ENCODE peak calls at places on chromosomes 16 and 17, in nine cellular contexts. One of them, this sample, is unnamed.

GRCh38 chr16:52729731-52730130 is 182.8 kb upstream of the TOX3 start:
- DNase-seq in AG10803: no peak
- DNase-seq in substantia nigra: no peak
- DNase-seq in tibial nerve: no peak
- DNase-seq in activated effector memory CD4-positive, alpha-beta T cell treated with Interleukin-2 at 50 U/mL for 16 hours: no peak
- DNase-seq in tibial artery: no peak
- DNase-seq in pancreas: no peak
- DNase-seq in mesendoderm: peak
- DNase-seq in HS-5: no peak
- DNase-seq in this sample: no peak

GRCh38 chr16:11740567-11740966 is 2.1 kb downstream of the TXNDC11 start:
- DNase-seq in activated effector memory CD4-positive, alpha-beta T cell treated with Interleukin-2 at 50 U/mL for 16 hours: no peak
- DNase-seq in AG10803: no peak
- DNase-seq in tibial nerve: no peak
- DNase-seq in mesendoderm: no peak
- DNase-seq in substantia nigra: no peak
- DNase-seq in tibial artery: no peak
- DNase-seq in pancreas: no peak
- DNase-seq in HS-5: no peak
- DNase-seq in this sample: no peak

GRCh38 chr17:75031972-75032895 is 14.5 kb downstream of the ATP5PD start:
- DNase-seq in pancreas: no peak
- DNase-seq in substantia nigra: peak
- DNase-seq in tibial nerve: peak
- DNase-seq in activated effector memory CD4-positive, alpha-beta T cell treated with Interleukin-2 at 50 U/mL for 16 hours: peak
- DNase-seq in AG10803: peak
- DNase-seq in HS-5: peak
- DNase-seq in mesendoderm: peak
- DNase-seq in tibial artery: peak
- DNase-seq in this sample: peak

GRCh38 chr16:85017151-85017550 is 5.8 kb upstream of the ZDHHC7 start:
- DNase-seq in substantia nigra: no peak
- DNase-seq in pancreas: no peak
- DNase-seq in mesendoderm: no peak
- DNase-seq in tibial artery: no peak
- DNase-seq in AG10803: no peak
- DNase-seq in tibial nerve: no peak
- DNase-seq in activated effector memory CD4-positive, alpha-beta T cell treated with Interleukin-2 at 50 U/mL for 16 hours: no peak
- DNase-seq in HS-5: no peak
- DNase-seq in this sample: no peak

GRCh38 chr16:1614226-1615102 is 2.3 kb downstream of the CRAMP1 start:
- DNase-seq in AG10803: peak
- DNase-seq in HS-5: no peak
- DNase-seq in tibial nerve: no peak
- DNase-seq in tibial artery: no peak
- DNase-seq in mesendoderm: peak
- DNase-seq in substantia nigra: no peak
- DNase-seq in pancreas: no peak
- DNase-seq in activated effector memory CD4-positive, alpha-beta T cell treated with Interleukin-2 at 50 U/mL for 16 hours: peak
- DNase-seq in this sample: no peak

GRCh38 chr16:68065716-68066305 is 19.4 kb upstream of the NFATC3 start:
- DNase-seq in tibial nerve: no peak
- DNase-seq in activated effector memory CD4-positive, alpha-beta T cell treated with Interleukin-2 at 50 U/mL for 16 hours: no peak
- DNase-seq in substantia nigra: no peak
- DNase-seq in tibial artery: no peak
- DNase-seq in pancreas: no peak
- DNase-seq in HS-5: peak
- DNase-seq in AG10803: peak
- DNase-seq in mesendoderm: no peak
- DNase-seq in this sample: no peak

GRCh38 chr16:46789499-46790414 is 41.2 kb downstream of the C16orf87 start:
- DNase-seq in HS-5: no peak
- DNase-seq in tibial nerve: peak
- DNase-seq in tibial artery: peak
- DNase-seq in substantia nigra: no peak
- DNase-seq in pancreas: peak
- DNase-seq in mesendoderm: peak
- DNase-seq in activated effector memory CD4-positive, alpha-beta T cell treated with Interleukin-2 at 50 U/mL for 16 hours: peak
- DNase-seq in AG10803: peak
- DNase-seq in this sample: no peak

GRCh38 chr17:50507871-50508572 is at the start of gene MYCBPAP:
- DNase-seq in activated effector memory CD4-positive, alpha-beta T cell treated with Interleukin-2 at 50 U/mL for 16 hours: peak
- DNase-seq in mesendoderm: peak
- DNase-seq in HS-5: no peak
- DNase-seq in substantia nigra: peak
- DNase-seq in AG10803: peak
- DNase-seq in tibial artery: peak
- DNase-seq in pancreas: peak
- DNase-seq in tibial nerve: peak
- DNase-seq in this sample: no peak

GRCh38 chr17:858941-859452 is 76.8 kb downstream of the MRM3 start:
- DNase-seq in HS-5: no peak
- DNase-seq in tibial nerve: no peak
- DNase-seq in substantia nigra: no peak
- DNase-seq in pancreas: no peak
- DNase-seq in activated effector memory CD4-positive, alpha-beta T cell treated with Interleukin-2 at 50 U/mL for 16 hours: no peak
- DNase-seq in mesendoderm: no peak
- DNase-seq in AG10803: no peak
- DNase-seq in tibial artery: no peak
- DNase-seq in this sample: no peak

GRCh38 chr17:2068589-2069051 is 13.7 kb downstream of the HIC1 start:
- DNase-seq in tibial nerve: no peak
- DNase-seq in substantia nigra: no peak
- DNase-seq in AG10803: peak
- DNase-seq in tibial artery: no peak
- DNase-seq in mesendoderm: no peak
- DNase-seq in HS-5: no peak
- DNase-seq in pancreas: no peak
- DNase-seq in activated effector memory CD4-positive, alpha-beta T cell treated with Interleukin-2 at 50 U/mL for 16 hours: no peak
- DNase-seq in this sample: no peak

GRCh38 chr17:73718912-73719311 is 74.7 kb upstream of the SDK2 start:
- DNase-seq in pancreas: no peak
- DNase-seq in AG10803: no peak
- DNase-seq in activated effector memory CD4-positive, alpha-beta T cell treated with Interleukin-2 at 50 U/mL for 16 hours: no peak
- DNase-seq in tibial artery: no peak
- DNase-seq in HS-5: no peak
- DNase-seq in mesendoderm: no peak
- DNase-seq in tibial nerve: no peak
- DNase-seq in substantia nigra: no peak
- DNase-seq in this sample: no peak

GRCh38 chr17:12231027-12231682 is 210.5 kb downstream of the MAP2K4 start:
- DNase-seq in tibial artery: no peak
- DNase-seq in activated effector memory CD4-positive, alpha-beta T cell treated with Interleukin-2 at 50 U/mL for 16 hours: no peak
- DNase-seq in pancreas: no peak
- DNase-seq in mesendoderm: peak
- DNase-seq in HS-5: peak
- DNase-seq in substantia nigra: no peak
- DNase-seq in AG10803: peak
- DNase-seq in tibial nerve: no peak
- DNase-seq in this sample: no peak